ENCODE peak calls at places on chromosomes 4 and X, in six cellular contexts. K is IMR-90, Y is trophoblast cell, F is H9, P is mesenchymal stem cell, O is H1. U is an unnamed sample.

GRCh38 chr4:143386812-143387211 is 50.1 kb downstream of the GAB1 start:
- DNase-seq in Y (no peak), F (no peak), P (no peak), O (no peak), K (peak; percentile 39), U (no peak)

GRCh38 chr4:187612211-187612780 is 383.3 kb upstream of the ZFP42 start:
- DNase-seq in P (no peak), K (peak; percentile 22), Y (no peak), F (no peak), O (no peak), U (no peak)

GRCh38 chrX:115449742-115450141 is 111.2 kb upstream of the PLS3 start:
- DNase-seq in Y (no peak), F (no peak), O (no peak), K (no peak), P (peak; percentile 21), U (no peak)

GRCh38 chr4:71833175-71833900 is 49.5 kb upstream of the GC start:
- DNase-seq in K (no peak), Y (no peak), F (no peak), P (no peak), O (no peak), U (no peak)

GRCh38 chr4:114649908-114650307 is 51.3 kb downstream of the UGT8 start:
- DNase-seq in Y (no peak), K (no peak), F (no peak), P (no peak), O (no peak), U (no peak)

GRCh38 chr4:26420438-26420837 is 69.8 kb downstream of the CCKAR start:
- DNase-seq in P (peak; percentile 87), F (no peak), O (no peak), K (peak; percentile 94), Y (no peak), U (no peak)

GRCh38 chr4:150242820-150243458 is 164.7 kb downstream of the DCLK2 start:
- DNase-seq in Y (peak; percentile 11), P (peak; percentile 64), F (peak; percentile 58), K (peak; percentile 60), O (no peak), U (peak; percentile 37)

GRCh38 chr4:61853041-61853440 is 652.9 kb downstream of the ADGRL3 start:
- DNase-seq in Y (no peak), P (no peak), O (no peak), K (no peak), F (peak; percentile 70), U (no peak)

GRCh38 chrX:131752493-131753198 is 208.8 kb downstream of the OR13H1 start:
- DNase-seq in O (no peak), F (no peak), Y (no peak), P (no peak), K (peak; percentile 88), U (no peak)

GRCh38 chr4:25367004-25367621 is 9.9 kb upstream of the ANAPC4 start:
- DNase-seq in P (peak; percentile 58), K (peak; percentile 59), Y (no peak), O (no peak), F (no peak), U (no peak)

GRCh38 chr4:8110071-8110986 is 48.3 kb downstream of the ABLIM2 start:
- DNase-seq in Y (peak; percentile 44), P (peak; percentile 12), K (no peak), O (peak; percentile 86), F (peak; percentile 93), U (peak; percentile 26)

GRCh38 chrX:19613645-19614323 is 98.5 kb upstream of the MAP3K15 start:
- DNase-seq in Y (no peak), O (no peak), P (peak; percentile 43), F (no peak), K (no peak), U (no peak)

GRCh38 chr4:44638091-44638490 is 13.3 kb downstream of the YIPF7 start:
- DNase-seq in F (no peak), K (no peak), Y (no peak), O (no peak), P (no peak), U (no peak)

GRCh38 chrX:109740076-109740809 is 7.2 kb upstream of the ACSL4 start:
- DNase-seq in Y (peak; percentile 30), O (no peak), P (peak; percentile 85), F (no peak), K (peak; percentile 52), U (no peak)

GRCh38 chrX:47817421-47817820 is 19.3 kb upstream of the ZNF81 start:
- DNase-seq in K (no peak), Y (no peak), F (no peak), O (no peak), P (no peak), U (no peak)

DNA sequence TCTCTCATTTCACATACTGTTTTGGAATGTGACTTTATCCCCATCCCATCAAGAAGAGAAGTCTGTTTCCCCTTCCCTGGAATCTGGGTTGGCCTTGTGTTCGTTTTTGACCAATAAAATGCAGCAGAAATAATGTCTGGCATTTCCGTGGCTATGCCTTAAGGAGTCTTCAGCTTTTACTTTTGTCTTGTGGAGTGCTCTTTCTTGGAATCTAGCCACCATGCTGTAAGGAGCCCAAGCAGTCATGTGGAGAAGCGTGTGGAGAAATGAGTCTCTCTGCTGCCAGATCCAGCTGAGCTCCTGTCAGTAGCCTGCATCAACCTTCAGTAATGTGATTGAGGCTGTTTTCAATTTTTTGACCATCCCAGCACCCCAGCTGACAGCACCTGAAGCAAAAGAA is 84.4 kb upstream of the ARMCX2 start:
- DNase-seq in Y (no peak), K (no peak), O (no peak), P (no peak), F (no peak), U (no peak)
- H2AFZ ChIP-seq in Y (no peak overlapping the region), K (no peak overlapping the region), O (no peak overlapping the region), P (no peak overlapping the region), F (no peak overlapping the region), U (no peak overlapping the region)

DNA sequence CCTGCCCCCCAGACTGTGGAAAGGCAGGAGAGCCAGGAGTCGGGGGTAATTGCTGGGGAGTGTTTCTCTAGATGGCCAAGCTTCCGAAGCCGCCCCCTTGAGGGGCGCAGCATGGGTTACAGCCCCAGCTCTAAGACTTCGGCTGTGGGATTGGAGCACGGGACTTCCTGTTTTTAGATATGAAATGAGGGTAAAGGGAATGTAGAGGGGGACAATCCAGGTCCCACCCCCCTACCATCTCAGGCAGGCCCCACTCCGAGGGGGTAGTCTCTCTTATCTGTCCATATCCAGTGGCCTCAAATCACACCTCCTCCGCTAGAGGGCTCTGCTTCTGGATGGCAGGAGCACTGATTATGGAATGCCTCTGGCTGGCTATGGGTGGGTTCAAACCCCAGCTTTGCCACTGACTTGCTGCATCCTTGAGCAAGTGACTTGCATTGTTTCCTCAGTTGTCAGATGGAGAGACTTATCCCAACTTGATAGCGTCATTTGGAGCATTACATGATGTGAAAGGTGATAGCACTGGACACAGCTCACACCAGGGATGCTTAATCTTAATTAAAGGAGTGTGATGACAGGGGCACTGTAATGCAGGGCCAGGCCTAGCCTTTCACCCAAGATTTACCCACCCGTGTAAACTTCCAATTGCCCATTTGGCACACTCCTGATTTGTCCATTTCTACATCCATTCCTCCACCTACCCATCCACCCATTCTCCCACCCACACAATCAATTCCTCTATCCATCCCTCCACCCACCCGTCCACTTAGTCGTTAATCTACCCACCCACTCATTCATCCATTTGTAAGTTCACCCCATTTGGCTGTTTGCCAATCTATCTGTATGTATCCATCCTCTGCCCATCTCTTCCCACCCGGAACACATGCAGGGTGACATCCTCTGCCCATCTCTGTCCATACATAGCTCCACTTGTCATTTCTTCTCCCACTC is 845 bp upstream of the KCND1 start:
- DNase-seq in Y (peak; percentile 12), P (peak; percentile 58), F (peak; percentile 73), K (peak; percentile 41), O (peak; percentile 54), U (no peak)
- H3K4ac ChIP-seq in Y (no peak overlapping the region), P (no peak overlapping the region), F (no peak overlapping the region), K (no peak overlapping the region), O (no peak overlapping the region), U (no peak overlapping the region)

GRCh38 chr4:59637596-59637995 is 1562.5 kb upstream of the ADGRL3 start:
- DNase-seq in O (no peak), Y (no peak), P (no peak), K (no peak), F (no peak), U (no peak)
- H3K23ac ChIP-seq in O (no peak overlapping the region), Y (no peak overlapping the region), P (no peak overlapping the region), K (no peak overlapping the region), F (no peak overlapping the region), U (no peak overlapping the region)

GRCh38 chrX:40867352-40867751 is 132.0 kb upstream of the MED14 start:
- DNase-seq in Y (no peak), P (peak; percentile 15), K (peak; percentile 39), O (no peak), F (no peak), U (no peak)
- H2AFZ ChIP-seq in Y (no peak overlapping the region), P (no peak overlapping the region), K (no peak overlapping the region), O (no peak overlapping the region), F (no peak overlapping the region), U (no peak overlapping the region)